ENCODE peak calls at places on chromosome 4, in four cellular contexts. X is kidney tubule cell, J is neural crest cell, F is retina. R is an unnamed sample.

GRCh38 chr4:39032218-39033085 is at the start of gene TMEM156:
- DNase-seq in F (no peak), J (no peak), X (peak), R (no peak)

GRCh38 chr4:118557298-118557851 is 127.8 kb upstream of the METTL14 start:
- DNase-seq in X (peak), F (no peak), J (no peak), R (peak)

GRCh38 chr4:71415491-71415890 is 76.7 kb downstream of the SLC4A4 start:
- DNase-seq in X (peak), F (no peak), J (no peak), R (peak)

GRCh38 chr4:184688447-184688846 is 38.9 kb downstream of the PRIMPOL start:
- DNase-seq in J (no peak), F (no peak), X (peak), R (peak)

GRCh38 chr4:77818077-77818666 is 996 bp downstream of the CNOT6L start:
- DNase-seq in F (peak), X (peak), J (peak), R (peak)

GRCh38 chr4:7960017-7960789 is 20.5 kb upstream of the AFAP1 start:
- DNase-seq in X (no peak), F (no peak), J (no peak), R (no peak)

GRCh38 chr4:123345132-123345923 is 51.3 kb upstream of the SPRY1 start:
- DNase-seq in X (no peak), J (no peak), F (no peak), R (no peak)

GRCh38 chr4:111641813-111642579 is 503.3 kb upstream of the FAM241A start:
- DNase-seq in F (peak), J (peak), X (peak), R (peak)

GRCh38 chr4:165207016-165207430 is 338 bp upstream of the KLHL2 start:
- DNase-seq in X (peak), F (no peak), J (no peak), R (no peak)

GRCh38 chr4:128386761-128387599 is 99.4 kb upstream of the PGRMC2 start:
- DNase-seq in J (no peak), F (no peak), X (peak), R (peak)

GRCh38 chr4:185587444-185588161 is 52.3 kb upstream of the PDLIM3 start:
- DNase-seq in J (peak), X (no peak), F (peak), R (no peak)

R was measured in GM03348.